ENCODE peak calls at places on chromosomes 11 and 22, in seven cellular contexts. One of them, this sample, is unnamed.

GRCh38 chr11:119147604-119148333 is 1.1 kb upstream of the ABCG4 start:
- DNase-seq in A172: no peak
- DNase-seq in left colon: no peak
- DNase-seq in heart right ventricle: no peak
- DNase-seq in cardiac muscle cell: no peak
- DNase-seq in fibroblast of the conjunctiva: no peak
- DNase-seq in germinal center: no peak
- DNase-seq in this sample: no peak

GRCh38 chr22:35437038-35437437 is 37.1 kb downstream of the MCM5 start:
- DNase-seq in A172: peak
- DNase-seq in left colon: no peak
- DNase-seq in heart right ventricle: no peak
- DNase-seq in cardiac muscle cell: no peak
- DNase-seq in fibroblast of the conjunctiva: no peak
- DNase-seq in germinal center: peak
- DNase-seq in this sample: peak

GRCh38 chr22:40509401-40510134 is 127.0 kb downstream of the MRTFA start:
- DNase-seq in A172: no peak
- DNase-seq in left colon: peak
- DNase-seq in heart right ventricle: no peak
- DNase-seq in cardiac muscle cell: peak
- DNase-seq in fibroblast of the conjunctiva: peak
- DNase-seq in germinal center: no peak
- DNase-seq in this sample: peak

GRCh38 chr11:65215441-65216076 is 33.8 kb downstream of the CAPN1 start:
- DNase-seq in A172: no peak
- DNase-seq in left colon: no peak
- DNase-seq in heart right ventricle: no peak
- DNase-seq in cardiac muscle cell: no peak
- DNase-seq in fibroblast of the conjunctiva: no peak
- DNase-seq in germinal center: no peak
- DNase-seq in this sample: no peak

GRCh38 chr22:35733036-35733435 is 15.4 kb downstream of the APOL5 start:
- DNase-seq in A172: no peak
- DNase-seq in left colon: no peak
- DNase-seq in heart right ventricle: no peak
- DNase-seq in cardiac muscle cell: no peak
- DNase-seq in fibroblast of the conjunctiva: no peak
- DNase-seq in germinal center: no peak
- DNase-seq in this sample: no peak

GRCh38 chr22:38172016-38172431 is 9.6 kb downstream of the PLA2G6 start:
- DNase-seq in A172: peak
- DNase-seq in left colon: peak
- DNase-seq in heart right ventricle: no peak
- DNase-seq in cardiac muscle cell: no peak
- DNase-seq in fibroblast of the conjunctiva: no peak
- DNase-seq in germinal center: no peak
- DNase-seq in this sample: no peak

GRCh38 chr11:17164361-17165246 is 43.2 kb downstream of the PIK3C2A start:
- DNase-seq in A172: peak
- DNase-seq in left colon: no peak
- DNase-seq in heart right ventricle: no peak
- DNase-seq in cardiac muscle cell: no peak
- DNase-seq in fibroblast of the conjunctiva: no peak
- DNase-seq in germinal center: no peak
- DNase-seq in this sample: no peak

GRCh38 chr11:126139541-126140091 is 71.8 kb downstream of the RPUSD4 start:
- DNase-seq in A172: no peak
- DNase-seq in left colon: no peak
- DNase-seq in heart right ventricle: peak
- DNase-seq in cardiac muscle cell: peak
- DNase-seq in fibroblast of the conjunctiva: peak
- DNase-seq in germinal center: no peak
- DNase-seq in this sample: no peak

GRCh38 chr11:114964676-114965214 is 286.4 kb downstream of the NXPE2 start:
- DNase-seq in A172: no peak
- DNase-seq in left colon: no peak
- DNase-seq in heart right ventricle: no peak
- DNase-seq in cardiac muscle cell: no peak
- DNase-seq in fibroblast of the conjunctiva: no peak
- DNase-seq in germinal center: no peak
- DNase-seq in this sample: no peak

GRCh38 chr11:124762624-124763155 is 600 bp upstream of the ESAM start:
- DNase-seq in A172: no peak
- DNase-seq in left colon: peak
- DNase-seq in heart right ventricle: peak
- DNase-seq in cardiac muscle cell: no peak
- DNase-seq in fibroblast of the conjunctiva: no peak
- DNase-seq in germinal center: no peak
- DNase-seq in this sample: peak

GRCh38 chr11:68127791-68128681 is 6.8 kb upstream of the CHKA start:
- DNase-seq in A172: no peak
- DNase-seq in left colon: peak
- DNase-seq in heart right ventricle: peak
- DNase-seq in cardiac muscle cell: peak
- DNase-seq in fibroblast of the conjunctiva: peak
- DNase-seq in germinal center: no peak
- DNase-seq in this sample: no peak

GRCh38 chr22:49183826-49184216 is 643.9 kb downstream of the BRD1 start:
- DNase-seq in A172: no peak
- DNase-seq in left colon: no peak
- DNase-seq in heart right ventricle: no peak
- DNase-seq in cardiac muscle cell: no peak
- DNase-seq in fibroblast of the conjunctiva: no peak
- DNase-seq in germinal center: no peak
- DNase-seq in this sample: no peak

GRCh38 chr11:68413591-68413999 is 47.0 kb upstream of the PPP6R3 start:
- DNase-seq in A172: no peak
- DNase-seq in left colon: no peak
- DNase-seq in heart right ventricle: no peak
- DNase-seq in cardiac muscle cell: no peak
- DNase-seq in fibroblast of the conjunctiva: no peak
- DNase-seq in germinal center: no peak
- DNase-seq in this sample: no peak

GRCh38 chr22:20811971-20812660 is 38.2 kb downstream of the SERPIND1 start:
- DNase-seq in A172: no peak
- DNase-seq in left colon: no peak
- DNase-seq in heart right ventricle: no peak
- DNase-seq in cardiac muscle cell: no peak
- DNase-seq in fibroblast of the conjunctiva: no peak
- DNase-seq in germinal center: no peak
- DNase-seq in this sample: no peak

GRCh38 chr11:19766206-19766605 is 53.6 kb downstream of the NAV2 start:
- DNase-seq in A172: no peak
- DNase-seq in left colon: no peak
- DNase-seq in heart right ventricle: no peak
- DNase-seq in cardiac muscle cell: no peak
- DNase-seq in fibroblast of the conjunctiva: no peak
- DNase-seq in germinal center: no peak
- DNase-seq in this sample: no peak

GRCh38 chr22:20577045-20577444 is 69.6 kb downstream of the MED15 start:
- DNase-seq in A172: no peak
- DNase-seq in left colon: no peak
- DNase-seq in heart right ventricle: no peak
- DNase-seq in cardiac muscle cell: no peak
- DNase-seq in fibroblast of the conjunctiva: no peak
- DNase-seq in germinal center: no peak
- DNase-seq in this sample: no peak

GRCh38 chr11:1750481-1750839 is at the start of gene IFITM10:
- DNase-seq in A172: no peak
- DNase-seq in left colon: peak
- DNase-seq in heart right ventricle: peak
- DNase-seq in cardiac muscle cell: peak
- DNase-seq in fibroblast of the conjunctiva: no peak
- DNase-seq in germinal center: no peak
- DNase-seq in this sample: peak

This sample was measured in Caki2.